ENCODE peak calls at places on chromosomes 12 and 14, in nine cellular contexts. B is body of pancreas, G is H1, X is tibial nerve, Y is ovary, V is prostate gland, M is transverse colon, D is A549, Z is heart left ventricle. H is an unnamed sample. For H3K4me1, the result is how much of the 10 kb centered on the place peaks cover.

GRCh38 chr14:99065551-99065950 is 206.4 kb downstream of the BCL11B start:
- DNase-seq in D (no peak), M (no peak), X (no peak), B (no peak), V (no peak), G (peak), Y (no peak), Z (no peak), H (no peak)

GRCh38 chr12:127191124-127191523 is 1075.8 kb upstream of the TMEM132C start:
- DNase-seq in G (no peak), Z (no peak), Y (no peak), X (no peak), M (no peak), D (no peak), B (no peak), V (no peak), H (no peak)

GRCh38 chr12:27303139-27304111 is 29.2 kb upstream of the BMAL2 start:
- DNase-seq in M (no peak), Z (no peak), D (peak), B (no peak), Y (no peak), G (no peak), X (no peak), V (no peak), H (no peak)

GRCh38 chr12:111430418-111431353 is 25.0 kb downstream of the SH2B3 start:
- DNase-seq in V (no peak), D (no peak), G (no peak), X (no peak), Y (no peak), B (no peak), Z (peak), M (no peak), H (peak)

GRCh38 chr14:69582207-69582606 is 7.5 kb upstream of the CCDC177 start:
- DNase-seq in V (no peak), M (no peak), G (no peak), X (no peak), Y (no peak), Z (no peak), D (no peak), B (no peak), H (no peak)

GRCh38 chr12:3251067-3251466 is 173.9 kb downstream of the TSPAN9 start:
- DNase-seq in B (no peak), M (no peak), Z (no peak), D (no peak), G (no peak), X (no peak), V (no peak), Y (no peak), H (no peak)

GRCh38 chr14:65483647-65484046 is 71.1 kb downstream of the FUT8 start:
- DNase-seq in Y (no peak), G (no peak), X (no peak), V (no peak), Z (no peak), M (no peak), B (no peak), D (no peak), H (no peak)

GRCh38 chr14:96117101-96117897 is 78.1 kb downstream of the C14orf132 start:
- DNase-seq in B (no peak), D (no peak), X (no peak), G (no peak), V (no peak), Y (no peak), Z (no peak), M (no peak), H (no peak)

GRCh38 chr12:48815281-48816110 is 2.8 kb upstream of the CACNB3 start:
- DNase-seq in Z (peak), B (peak), X (peak), G (peak), D (peak), V (peak), M (peak), Y (peak), H (peak)

GRCh38 chr12:26520869-26521268 is 312.1 kb downstream of the ITPR2 start:
- DNase-seq in Z (no peak), B (no peak), M (no peak), G (no peak), D (no peak), Y (no peak), X (no peak), V (no peak), H (no peak)

GRCh38 chr14:55609681-55610080 is 29.7 kb downstream of the KTN1 start:
- DNase-seq in Z (no peak), G (no peak), Y (no peak), M (no peak), B (no peak), D (no peak), X (no peak), V (no peak), H (no peak)

GRCh38 chr14:55605793-55606192 is 25.8 kb downstream of the KTN1 start:
- DNase-seq in M (no peak), V (no peak), X (no peak), Y (no peak), Z (no peak), B (no peak), G (no peak), D (peak), H (no peak)

GRCh38 chr14:55604467-55604866 is 24.5 kb downstream of the KTN1 start:
- DNase-seq in M (no peak), G (no peak), X (no peak), Y (no peak), Z (no peak), B (no peak), V (no peak), D (no peak), H (no peak)

GRCh38 chr14:55604900-55605418 is 25.0 kb downstream of the KTN1 start:
- DNase-seq in Z (no peak), G (no peak), B (no peak), Y (no peak), M (no peak), X (no peak), D (no peak), V (no peak), H (no peak)

GRCh38 chr14:55607386-55607785 is 27.4 kb downstream of the KTN1 start:
- DNase-seq in M (no peak), V (no peak), Z (no peak), B (no peak), X (no peak), D (no peak), G (no peak), Y (no peak), H (no peak)
- H3K4me1 ChIP-seq in M (under half), V (under half), Z (under half), B (under half), X (under half), D (half or more), G (under half), Y (under half), H (under half)

DNA sequence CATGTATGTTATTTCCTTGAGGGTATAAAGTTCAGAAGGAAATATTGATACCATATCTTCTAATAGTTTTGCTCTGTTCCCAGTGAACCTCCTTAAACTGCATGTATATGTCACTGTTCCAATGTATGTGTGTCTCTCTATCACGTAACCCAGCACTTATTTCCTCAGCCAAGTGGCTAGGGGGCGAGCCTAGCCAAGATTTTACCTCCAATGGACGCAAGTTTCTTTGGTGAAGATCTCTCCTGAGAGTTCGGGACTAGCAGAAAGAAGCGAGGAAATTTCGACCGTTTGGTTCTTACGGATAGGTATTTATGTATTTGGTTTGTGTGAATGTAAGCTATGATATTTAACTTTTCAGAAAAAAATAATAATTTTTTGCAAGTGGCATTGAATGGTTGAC is 2.5 kb downstream of the SFSWAP start:
- DNase-seq in M (no peak), B (no peak), G (no peak), D (no peak), Z (no peak), X (no peak), V (no peak), Y (no peak), H (no peak)
- TF ChIP-seq CTCF in M (no peak), B (no peak), G (peak), D (no peak), Z (no peak), X (no peak), V (no peak), Y (no peak), H (no peak)

DNA sequence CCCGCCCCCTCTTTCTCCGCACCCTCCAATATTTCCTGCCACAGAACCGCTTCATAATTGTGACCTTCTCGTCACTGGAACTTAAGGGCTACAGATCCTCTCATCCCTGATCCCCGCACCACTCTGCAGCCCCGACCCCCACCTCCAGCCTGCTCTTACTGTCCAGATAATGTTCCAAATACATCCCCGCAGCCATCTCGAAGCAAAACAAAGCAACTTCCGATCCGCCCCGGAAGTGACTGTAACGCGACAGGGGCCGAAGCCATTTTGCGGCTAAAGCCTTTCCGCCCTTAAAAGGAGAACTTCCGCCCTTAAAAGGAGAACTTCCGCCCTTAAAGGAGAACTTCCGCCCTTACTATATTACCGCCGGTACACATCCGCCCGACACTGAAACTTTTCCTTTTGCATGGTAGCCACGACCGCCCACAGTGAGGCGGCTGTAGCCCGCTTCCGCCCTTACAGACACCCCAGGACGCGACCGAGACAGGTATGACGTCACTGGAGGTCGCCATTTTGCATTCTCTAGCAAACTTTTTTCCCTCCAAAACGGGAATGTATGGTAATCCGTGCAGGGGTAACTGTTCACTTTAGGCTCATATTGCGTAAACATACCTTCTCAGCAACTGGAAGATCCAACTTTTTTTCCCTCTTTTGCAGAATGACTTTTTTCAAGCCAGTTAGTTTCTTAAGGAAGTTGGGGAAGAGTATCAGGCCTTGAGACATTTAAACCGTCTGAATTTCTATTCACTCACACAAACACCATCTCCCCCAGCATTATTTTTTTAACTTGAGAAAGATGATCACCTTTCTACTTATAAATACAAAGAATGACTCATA is at the start of gene ING4:
- DNase-seq in X (peak), D (peak), V (peak), M (peak), B (peak), G (peak), Z (peak), Y (peak), H (peak)
- TF ChIP-seq POLR2A in X (peak), D (no peak), V (peak), M (peak), B (no peak), G (peak), Z (no peak), Y (peak), H (peak)

GRCh38 chr12:113244015-113244983 is 23.0 kb downstream of the TPCN1 start:
- DNase-seq in D (no peak), M (peak), V (peak), B (peak), G (no peak), X (peak), Z (peak), Y (peak), H (peak)
- H3K4me1 ChIP-seq in D (under half), M (half or more), V (under half), B (half or more), G (under half), X (half or more), Z (under half), Y (under half), H (half or more)

GRCh38 chr14:77155083-77155482 is 13.5 kb upstream of the ZDHHC22 start:
- DNase-seq in Z (no peak), M (no peak), V (no peak), D (no peak), B (no peak), Y (no peak), G (no peak), X (no peak), H (no peak)

GRCh38 chr14:77153802-77154201 is 12.2 kb upstream of the ZDHHC22 start:
- DNase-seq in M (no peak), X (no peak), D (no peak), G (no peak), V (no peak), B (no peak), Z (no peak), Y (no peak), H (no peak)

GRCh38 chr14:77154421-77154820 is 12.8 kb upstream of the ZDHHC22 start:
- DNase-seq in B (no peak), V (no peak), Y (no peak), D (no peak), Z (no peak), G (no peak), M (no peak), X (no peak), H (no peak)

GRCh38 chr14:77151245-77151644 is 9.7 kb upstream of the ZDHHC22 start:
- DNase-seq in V (no peak), B (no peak), M (no peak), Z (no peak), D (peak), G (peak), X (no peak), Y (no peak), H (no peak)

DNA sequence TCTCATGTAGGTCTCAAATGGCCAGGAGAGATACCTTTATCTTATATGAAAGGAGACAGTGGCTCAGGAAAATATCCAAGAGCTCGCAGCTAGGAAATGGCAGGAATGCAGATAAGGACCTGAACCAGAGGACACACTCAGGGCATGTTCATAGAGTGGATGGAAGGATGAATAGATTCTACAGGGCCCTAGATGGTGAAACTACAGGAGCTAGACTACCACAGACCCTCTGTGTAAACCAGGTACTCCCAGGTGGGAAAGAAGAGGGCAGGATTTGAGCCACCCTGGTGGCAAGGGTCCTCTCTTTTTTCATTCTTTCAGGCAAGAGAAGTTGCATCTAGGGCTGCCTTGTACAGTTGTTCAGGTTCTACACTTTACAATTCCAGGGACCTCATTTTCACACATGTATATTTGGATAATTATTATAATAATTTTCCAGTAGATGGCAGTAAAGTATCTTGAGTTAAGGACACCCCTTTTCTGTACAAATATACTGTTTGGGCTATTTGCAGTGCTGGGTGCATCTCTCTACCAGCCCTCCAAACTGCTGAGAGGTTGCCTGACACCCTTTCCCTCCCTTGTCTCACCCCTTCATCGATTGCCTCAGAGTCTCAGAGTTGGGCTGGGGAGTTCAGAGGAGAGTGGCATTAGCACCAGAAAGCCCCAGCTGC is 10.5 kb upstream of the ZDHHC22 start:
- DNase-seq in X (no peak), V (no peak), B (no peak), G (no peak), Y (no peak), M (no peak), D (peak), Z (no peak), H (no peak)
- TF ChIP-seq CTCF in X (no peak), V (peak), B (peak), G (no peak), Y (no peak), M (peak), D (peak), Z (peak), H (no peak)

GRCh38 chr12:132766380-132767085 is 4.9 kb upstream of the ANKLE2 start:
- DNase-seq in M (peak), G (no peak), B (peak), Y (no peak), Z (peak), D (no peak), X (no peak), V (no peak), H (no peak)

GRCh38 chr12:132765366-132765765 is 3.7 kb upstream of the ANKLE2 start:
- DNase-seq in X (no peak), M (no peak), Z (no peak), G (no peak), B (no peak), V (no peak), D (no peak), Y (no peak), H (no peak)

GRCh38 chr12:132764231-132764630 is 2.6 kb upstream of the ANKLE2 start:
- DNase-seq in V (no peak), B (no peak), Z (no peak), Y (no peak), M (no peak), G (no peak), D (no peak), X (no peak), H (no peak)

GRCh38 chr12:132761032-132761910 is at the start of gene ANKLE2:
- DNase-seq in B (peak), M (peak), D (peak), Z (peak), G (no peak), V (no peak), Y (peak), X (no peak), H (peak)

DNA sequence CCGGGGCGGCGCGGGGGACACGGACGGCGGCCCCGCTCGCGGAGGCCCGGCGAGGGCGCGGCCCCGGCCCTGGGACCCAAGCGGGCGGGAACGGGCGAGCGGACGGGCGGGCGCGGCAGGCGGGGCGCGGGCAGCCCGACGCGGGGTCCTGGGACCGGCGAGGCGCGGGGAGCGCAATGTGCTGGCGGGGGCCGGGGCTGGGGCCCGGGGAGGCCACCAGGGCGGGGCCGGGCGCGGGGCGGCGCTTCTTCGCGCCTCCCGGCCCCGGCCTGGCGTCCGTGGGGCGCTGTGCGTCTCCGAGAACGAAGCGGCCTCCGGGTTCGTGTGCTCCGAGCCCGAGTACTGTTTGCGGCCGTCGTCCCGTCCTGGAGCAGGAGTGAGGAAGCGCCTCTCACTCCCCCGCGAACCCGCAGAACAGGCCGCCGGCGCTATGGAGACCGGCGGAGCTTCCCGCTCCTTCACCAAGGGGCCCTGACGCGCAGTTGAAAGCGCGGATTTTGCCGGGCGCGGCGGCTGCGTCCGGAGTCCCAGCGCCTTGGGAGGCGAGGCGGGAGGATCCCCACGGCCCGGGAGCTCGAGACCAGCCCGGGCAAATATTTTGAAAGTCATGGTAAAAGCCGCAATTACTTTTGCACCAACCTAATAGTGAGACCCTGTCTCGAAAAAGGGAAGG is 415 bp upstream of the ANKLE2 start:
- DNase-seq in Z (peak), V (peak), B (peak), G (peak), M (peak), Y (peak), X (peak), D (peak), H (peak)
- TF ChIP-seq POLR2A in Z (no peak), V (peak), B (peak), G (peak), M (peak), Y (peak), X (peak), D (peak), H (peak)

GRCh38 chr12:109952873-109953272 is 43.3 kb downstream of the GIT2 start:
- DNase-seq in Y (no peak), B (no peak), M (no peak), V (no peak), Z (peak), G (no peak), X (no peak), D (no peak), H (no peak)
- H3K4me1 ChIP-seq in Y (under half), B (half or more), M (under half), V (under half), Z (under half), G (under half), X (under half), D (under half), H (under half)

GRCh38 chr14:88333036-88333435 is 10.0 kb upstream of the KCNK10 start:
- DNase-seq in X (no peak), G (no peak), Y (no peak), M (no peak), V (no peak), Z (no peak), D (no peak), B (no peak), H (no peak)
- TF ChIP-seq CTCF in X (no peak), G (peak), Y (no peak), M (no peak), V (no peak), Z (no peak), D (no peak), B (no peak), H (no peak)

GRCh38 chr12:46445551-46446235 is 73.1 kb upstream of the SLC38A2 start:
- DNase-seq in M (no peak), V (no peak), D (no peak), Y (no peak), G (no peak), X (no peak), Z (no peak), B (no peak), H (no peak)
- TF ChIP-seq POLR2A in M (no peak), V (no peak), D (no peak), Y (no peak), G (no peak), X (no peak), Z (no peak), B (no peak), H (no peak)

GRCh38 chr14:70915415-70915814 is 8.2 kb downstream of the PCNX1 start:
- DNase-seq in Z (no peak), X (no peak), Y (no peak), M (no peak), B (no peak), V (no peak), G (no peak), D (no peak), H (no peak)
- H3K4me1 ChIP-seq in Z (under half), X (under half), Y (under half), M (under half), B (under half), V (under half), G (under half), D (under half), H (under half)